ENCODE peak calls at places on chromosomes 5 and 9, in eight cellular contexts. I, O, F, D, Z, R, W and P are unnamed samples. For H3K4me1, the result is how much of the 10 kb centered on the place peaks cover.

GRCh38 chr5:99033014-99033931 is 104.5 kb upstream of the CHD1 start:
- DNase-seq in I (no peak), O (no peak), R (no peak), Z (no peak), F (no peak), W (no peak), D (no peak), P (no peak)

GRCh38 chr9:34572092-34572491 is 17.4 kb downstream of the CNTFR start:
- DNase-seq in O (no peak), D (no peak), R (no peak), Z (no peak), I (no peak), W (no peak), F (no peak), P (no peak)

GRCh38 chr9:136552117-136552685 is 6.4 kb upstream of the NOTCH1 start:
- DNase-seq in W (peak), I (no peak), F (peak), D (no peak), R (no peak), Z (peak), O (no peak), P (peak)

GRCh38 chr5:119275146-119275872 is 80.5 kb upstream of the TNFAIP8 start:
- DNase-seq in R (no peak), F (no peak), Z (no peak), D (no peak), O (peak), I (no peak), W (peak), P (no peak)

GRCh38 chr5:2532809-2533208 is 218.7 kb downstream of the IRX2 start:
- DNase-seq in I (no peak), O (no peak), Z (no peak), R (no peak), W (no peak), D (no peak), F (no peak), P (no peak)

GRCh38 chr5:54761213-54761701 is 224.1 kb downstream of the ESM1 start:
- DNase-seq in Z (peak), F (peak), I (no peak), W (peak), D (no peak), O (no peak), R (no peak), P (no peak)

GRCh38 chr9:113626735-113627495 is 163.4 kb downstream of the RGS3 start:
- DNase-seq in O (no peak), I (no peak), D (no peak), R (peak), W (no peak), F (peak), Z (peak), P (no peak)

GRCh38 chr5:33985447-33985846 is 954 bp upstream of the SLC45A2 start:
- DNase-seq in I (no peak), D (no peak), Z (no peak), F (no peak), R (no peak), O (no peak), W (no peak), P (no peak)

GRCh38 chr5:132475939-132476852 is 14.4 kb downstream of the IRF1 start:
- DNase-seq in I (no peak), O (no peak), F (peak), Z (no peak), W (peak), R (no peak), D (no peak), P (no peak)

GRCh38 chr5:39073759-39074008 is 515 bp downstream of the RICTOR start:
- DNase-seq in O (no peak), F (peak), D (peak), I (no peak), Z (peak), W (no peak), R (no peak), P (no peak)

GRCh38 chr5:138461343-138462125 is 3.7 kb upstream of the EGR1 start:
- DNase-seq in F (no peak), D (no peak), Z (no peak), O (peak), I (no peak), W (peak), R (no peak), P (peak)

GRCh38 chr5:115398726-115399125 is 102.3 kb upstream of the CCDC112 start:
- DNase-seq in R (no peak), I (no peak), O (peak), W (no peak), Z (no peak), F (no peak), D (no peak), P (no peak)

GRCh38 chr5:84450617-84451414 is 66.1 kb upstream of the EDIL3 start:
- DNase-seq in Z (no peak), O (no peak), R (no peak), F (no peak), D (no peak), W (no peak), I (no peak), P (peak)

GRCh38 chr5:14351845-14352712 is 208.9 kb downstream of the TRIO start:
- DNase-seq in O (no peak), F (peak), D (peak), W (peak), I (peak), Z (peak), R (peak), P (peak)

GRCh38 chr9:37229882-37230482 is 109.6 kb downstream of the ZCCHC7 start:
- DNase-seq in Z (no peak), F (no peak), R (no peak), W (no peak), O (no peak), D (no peak), I (peak), P (no peak)

DNA sequence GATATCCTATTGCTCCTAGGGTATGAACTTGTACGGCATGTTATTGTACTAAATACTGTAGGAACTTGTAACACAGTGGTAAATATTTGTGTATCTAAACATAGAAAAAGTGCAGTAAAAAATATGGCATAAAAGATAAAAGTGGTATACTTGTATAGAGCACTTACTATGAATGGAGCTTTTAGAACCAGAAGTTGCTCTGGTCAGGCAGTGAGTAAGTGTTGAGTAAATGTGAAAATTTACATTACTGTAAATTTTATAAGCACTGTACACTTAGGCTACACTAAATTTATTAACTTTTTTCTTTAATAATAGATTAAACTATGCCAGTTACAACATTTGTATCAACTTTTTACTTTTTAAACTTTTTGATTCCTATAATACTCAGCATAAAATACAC is 109.1 kb downstream of the ZCCHC7 start:
- DNase-seq in F (no peak), Z (no peak), R (no peak), I (no peak), O (no peak), W (no peak), D (no peak), P (no peak)
- H3K4me1 ChIP-seq in F (under half), Z (under half), R (under half), I (under half), O (under half), W (under half), D (under half), P (under half)

GRCh38 chr9:69377291-69377690 is 52.3 kb downstream of the ENTREP1 start:
- DNase-seq in I (no peak), O (no peak), R (no peak), W (no peak), D (no peak), Z (no peak), F (no peak), P (no peak)

GRCh38 chr9:69380301-69380700 is 55.3 kb downstream of the ENTREP1 start:
- DNase-seq in Z (no peak), D (no peak), I (no peak), O (no peak), F (no peak), W (no peak), R (no peak), P (no peak)

GRCh38 chr9:69376651-69377050 is 51.6 kb downstream of the ENTREP1 start:
- DNase-seq in O (peak), Z (peak), R (peak), W (peak), I (no peak), D (no peak), F (peak), P (peak)

GRCh38 chr9:69379250-69379982 is 54.4 kb downstream of the ENTREP1 start:
- DNase-seq in I (no peak), W (no peak), F (no peak), Z (no peak), O (peak), D (no peak), R (no peak), P (no peak)

DNA sequence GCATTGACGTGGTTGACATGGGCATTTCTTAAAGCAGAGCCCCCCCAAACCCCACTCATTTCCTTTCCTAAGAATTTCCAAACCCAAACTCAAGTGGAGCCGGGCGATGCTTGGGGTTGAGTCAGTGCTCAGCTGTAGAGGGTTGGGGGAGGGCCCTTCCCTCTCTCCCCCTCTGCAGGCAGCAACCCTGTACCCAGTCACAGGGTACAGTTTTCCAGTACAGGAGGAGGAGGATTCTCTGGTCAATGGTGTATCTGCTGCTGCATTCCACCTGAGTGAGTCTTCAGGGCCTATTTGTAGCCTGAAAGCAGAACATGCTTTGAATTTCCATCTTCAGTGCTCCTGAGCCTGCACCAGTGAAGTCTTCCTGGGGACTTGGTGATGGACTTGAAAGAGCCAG is 55.8 kb downstream of the ENTREP1 start:
- DNase-seq in O (peak), F (no peak), R (no peak), I (no peak), Z (no peak), D (no peak), W (no peak), P (no peak)
- H3K4me1 ChIP-seq in O (under half), F (under half), R (under half), I (under half), Z (under half), D (under half), W (under half), P (under half)

DNA sequence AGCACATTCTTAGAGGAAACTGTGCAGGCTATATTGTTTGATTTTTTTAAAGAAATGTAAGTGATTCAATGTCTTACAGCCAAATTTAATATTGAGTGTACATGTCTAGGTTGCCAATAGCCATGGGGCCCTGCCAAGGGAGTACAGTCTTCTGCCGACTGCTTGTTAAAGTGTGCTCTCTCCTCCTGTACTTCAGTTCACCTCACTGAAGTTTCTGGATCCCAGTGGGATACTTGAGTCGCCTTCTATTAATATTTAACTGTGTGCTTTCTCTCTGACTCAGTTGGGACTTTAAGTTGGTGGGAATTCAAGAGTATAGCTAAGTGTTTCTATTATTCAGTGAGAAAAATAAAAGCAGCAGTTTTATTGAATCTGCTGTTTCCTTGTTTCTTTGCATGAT is 44.5 kb upstream of the C5orf47 start:
- DNase-seq in F (no peak), O (no peak), W (no peak), D (no peak), R (no peak), Z (no peak), I (no peak), P (no peak)
- H3K4me1 ChIP-seq in F (under half), O (under half), W (half or more), D (under half), R (under half), Z (under half), I (half or more), P (half or more)

DNA sequence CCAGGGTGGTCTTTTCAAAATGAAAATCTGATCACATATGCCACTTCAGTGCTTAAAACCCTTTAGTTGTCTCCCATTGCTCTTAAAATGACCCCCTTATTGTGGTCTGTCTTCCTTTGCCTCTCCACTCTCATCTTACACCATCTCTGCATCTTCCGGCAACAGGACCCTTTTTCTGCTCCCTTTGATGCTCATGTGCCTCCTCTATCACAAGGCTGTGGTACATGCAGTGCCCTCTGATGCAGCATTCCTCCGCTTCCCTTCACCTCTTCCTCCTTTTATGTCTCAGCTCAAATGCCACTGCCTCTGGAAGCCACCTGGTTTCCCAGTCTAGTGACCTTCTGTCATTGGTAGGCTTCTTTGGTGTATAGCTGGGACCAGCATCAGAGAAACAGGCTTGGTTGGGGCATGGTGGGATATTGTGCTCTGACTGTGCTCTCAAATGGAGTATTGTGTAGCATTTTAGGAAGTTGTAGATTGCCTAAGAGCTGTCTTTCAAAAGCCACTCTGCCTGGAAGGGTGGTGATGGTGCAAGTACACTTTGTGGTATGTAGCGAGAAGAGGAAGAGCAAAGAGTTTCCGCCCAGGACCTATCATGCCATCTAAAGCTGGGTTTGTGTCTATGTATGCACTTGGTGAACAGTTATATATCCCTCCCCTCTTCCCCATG is 28.1 kb downstream of the ARHGAP26 start:
- DNase-seq in O (no peak), Z (no peak), W (no peak), I (no peak), D (no peak), F (peak), R (peak), P (no peak)
- H3K4me1 ChIP-seq in O (under half), Z (under half), W (under half), I (half or more), D (under half), F (under half), R (under half), P (under half)

GRCh38 chr9:120916573-120916972 is 10.0 kb downstream of the TRAF1 start:
- DNase-seq in D (no peak), W (peak), R (peak), Z (peak), O (no peak), F (peak), I (no peak), P (no peak)

GRCh38 chr9:120917285-120917684 is 9.3 kb downstream of the TRAF1 start:
- DNase-seq in I (no peak), O (no peak), F (no peak), Z (no peak), W (no peak), D (no peak), R (no peak), P (no peak)

GRCh38 chr9:120919639-120920494 is 6.7 kb downstream of the TRAF1 start:
- DNase-seq in W (no peak), I (no peak), Z (no peak), F (peak), D (no peak), O (no peak), R (no peak), P (no peak)

GRCh38 chr9:120918931-120919638 is 7.5 kb downstream of the TRAF1 start:
- DNase-seq in Z (no peak), I (no peak), D (no peak), O (no peak), W (no peak), F (no peak), R (no peak), P (peak)

DNA sequence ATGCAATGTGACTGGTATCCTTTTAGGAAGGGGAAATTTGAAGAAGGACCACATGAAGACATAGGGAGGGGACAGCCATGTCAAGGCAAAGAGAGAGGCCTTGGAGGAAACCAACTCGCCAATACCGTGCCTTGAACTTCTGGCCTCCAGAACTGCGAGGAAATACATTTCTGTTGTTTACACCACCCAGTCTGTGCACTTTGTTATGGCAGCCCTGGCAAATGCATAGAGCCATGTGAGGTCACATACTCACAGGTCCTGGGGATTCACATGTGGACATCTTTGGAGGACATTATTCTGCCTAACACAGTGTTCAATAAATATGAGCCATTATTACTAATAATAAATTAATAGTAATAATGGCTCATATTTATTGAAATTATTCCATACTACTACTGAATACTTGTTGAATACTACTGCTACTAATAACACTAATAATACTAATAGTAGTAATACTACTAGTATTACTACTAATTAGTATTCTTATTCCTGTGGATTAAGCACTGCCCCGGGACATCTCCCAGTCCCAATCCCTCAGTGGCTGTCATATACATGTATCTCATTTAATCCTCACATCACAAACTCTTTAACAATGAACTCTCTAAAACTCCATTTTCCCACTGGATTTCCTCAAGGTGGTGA is 8.5 kb downstream of the TRAF1 start:
- DNase-seq in F (no peak), W (no peak), O (no peak), R (no peak), I (no peak), D (no peak), Z (no peak), P (no peak)
- H3K4me1 ChIP-seq in F (half or more), W (half or more), O (under half), R (under half), I (under half), D (under half), Z (under half), P (under half)

DNA sequence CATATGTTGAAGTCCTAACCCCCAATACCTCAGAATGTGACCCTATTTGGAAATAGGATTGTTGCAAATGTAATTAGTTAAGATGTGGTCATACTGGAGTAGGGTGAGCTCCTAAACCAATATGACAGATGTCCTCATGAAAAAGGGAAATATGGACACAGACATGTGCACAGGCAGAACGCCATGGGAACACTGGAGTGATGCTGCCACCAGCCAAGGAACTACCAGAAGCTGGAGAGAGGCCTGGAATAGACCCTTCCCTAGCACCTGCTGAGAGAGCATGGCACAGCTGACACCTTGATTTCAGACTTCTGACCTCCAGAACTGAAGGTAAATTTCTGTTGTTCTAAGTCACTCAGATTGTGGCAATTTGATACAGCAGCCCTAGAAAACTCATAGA is 110.8 kb downstream of the CTNND2 start:
- DNase-seq in D (no peak), W (no peak), O (no peak), F (no peak), R (no peak), I (no peak), Z (no peak), P (no peak)
- H3K4me1 ChIP-seq in D (under half), W (under half), O (under half), F (under half), R (under half), I (under half), Z (under half), P (under half)